ENCODE peak calls at places on chromosome 2, in four cellular contexts. One of them, this sample, is unnamed.

GRCh38 chr2:238082151-238082550 is 18.0 kb upstream of the ESPNL start:
- DNase-seq in dermis microvascular lymphatic vessel endothelial cell: no peak
- DNase-seq in NCI-H345: no peak
- DNase-seq in HTR-8/SVneo: no peak
- DNase-seq in this sample: no peak

GRCh38 chr2:26251893-26252292 is 7.2 kb downstream of the HADHB start:
- DNase-seq in dermis microvascular lymphatic vessel endothelial cell: peak
- DNase-seq in NCI-H345: peak
- DNase-seq in HTR-8/SVneo: no peak
- DNase-seq in this sample: no peak

GRCh38 chr2:9287400-9288059 is 80.9 kb downstream of the ASAP2 start:
- DNase-seq in dermis microvascular lymphatic vessel endothelial cell: peak
- DNase-seq in NCI-H345: no peak
- DNase-seq in HTR-8/SVneo: peak
- DNase-seq in this sample: no peak

GRCh38 chr2:69059731-69060290 is 46.8 kb downstream of the ANTXR1 start:
- DNase-seq in dermis microvascular lymphatic vessel endothelial cell: no peak
- DNase-seq in NCI-H345: no peak
- DNase-seq in HTR-8/SVneo: no peak
- DNase-seq in this sample: no peak

GRCh38 chr2:197784956-197785941 is at the start of gene BOLL:
- DNase-seq in dermis microvascular lymphatic vessel endothelial cell: no peak
- DNase-seq in NCI-H345: no peak
- DNase-seq in HTR-8/SVneo: no peak
- DNase-seq in this sample: no peak

GRCh38 chr2:241545523-241546473 is 12.7 kb upstream of the BOK start:
- DNase-seq in dermis microvascular lymphatic vessel endothelial cell: no peak
- DNase-seq in NCI-H345: no peak
- DNase-seq in HTR-8/SVneo: no peak
- DNase-seq in this sample: no peak

GRCh38 chr2:208359632-208359986 is 47.0 kb upstream of the PTH2R start:
- DNase-seq in dermis microvascular lymphatic vessel endothelial cell: no peak
- DNase-seq in NCI-H345: no peak
- DNase-seq in HTR-8/SVneo: no peak
- DNase-seq in this sample: no peak

GRCh38 chr2:6978991-6979390 is 61.8 kb downstream of the RNF144A start:
- DNase-seq in dermis microvascular lymphatic vessel endothelial cell: no peak
- DNase-seq in NCI-H345: no peak
- DNase-seq in HTR-8/SVneo: no peak
- DNase-seq in this sample: no peak

GRCh38 chr2:46893231-46893943 is 22.2 kb downstream of the MCFD2 start:
- DNase-seq in dermis microvascular lymphatic vessel endothelial cell: no peak
- DNase-seq in NCI-H345: no peak
- DNase-seq in HTR-8/SVneo: no peak
- DNase-seq in this sample: no peak

GRCh38 chr2:15625344-15626036 is 33.8 kb downstream of the DDX1 start:
- DNase-seq in dermis microvascular lymphatic vessel endothelial cell: no peak
- DNase-seq in NCI-H345: no peak
- DNase-seq in HTR-8/SVneo: no peak
- DNase-seq in this sample: no peak

GRCh38 chr2:104866883-104867350 is 13.0 kb downstream of the POU3F3 start:
- DNase-seq in dermis microvascular lymphatic vessel endothelial cell: no peak
- DNase-seq in NCI-H345: no peak
- DNase-seq in HTR-8/SVneo: no peak
- DNase-seq in this sample: no peak

GRCh38 chr2:37271376-37272067 is 40.1 kb downstream of the NDUFAF7 start:
- DNase-seq in dermis microvascular lymphatic vessel endothelial cell: no peak
- DNase-seq in NCI-H345: no peak
- DNase-seq in HTR-8/SVneo: no peak
- DNase-seq in this sample: no peak

GRCh38 chr2:121335294-121336290 is 50.6 kb upstream of the TFCP2L1 start:
- DNase-seq in dermis microvascular lymphatic vessel endothelial cell: peak
- DNase-seq in NCI-H345: peak
- DNase-seq in HTR-8/SVneo: no peak
- DNase-seq in this sample: no peak

GRCh38 chr2:96685592-96686459 is 43.3 kb downstream of the FER1L5 start:
- DNase-seq in dermis microvascular lymphatic vessel endothelial cell: no peak
- DNase-seq in NCI-H345: peak
- DNase-seq in HTR-8/SVneo: no peak
- DNase-seq in this sample: no peak

GRCh38 chr2:81747481-81748070 is 1443.0 kb upstream of the LRRTM1 start:
- DNase-seq in dermis microvascular lymphatic vessel endothelial cell: no peak
- DNase-seq in NCI-H345: no peak
- DNase-seq in HTR-8/SVneo: no peak
- DNase-seq in this sample: no peak

GRCh38 chr2:132774189-132774588 is 104.2 kb upstream of the LYPD1 start:
- DNase-seq in dermis microvascular lymphatic vessel endothelial cell: no peak
- DNase-seq in NCI-H345: no peak
- DNase-seq in HTR-8/SVneo: no peak
- DNase-seq in this sample: no peak

GRCh38 chr2:111227716-111228141 is 107.0 kb downstream of the BCL2L11 start:
- DNase-seq in dermis microvascular lymphatic vessel endothelial cell: no peak
- DNase-seq in NCI-H345: no peak
- DNase-seq in HTR-8/SVneo: peak
- DNase-seq in this sample: no peak

GRCh38 chr2:191516260-191516659 is 161.7 kb upstream of the NABP1 start:
- DNase-seq in dermis microvascular lymphatic vessel endothelial cell: no peak
- DNase-seq in NCI-H345: no peak
- DNase-seq in HTR-8/SVneo: no peak
- DNase-seq in this sample: no peak

GRCh38 chr2:32135409-32135808 is 30.3 kb upstream of the SLC30A6 start:
- DNase-seq in dermis microvascular lymphatic vessel endothelial cell: peak
- DNase-seq in NCI-H345: no peak
- DNase-seq in HTR-8/SVneo: peak
- DNase-seq in this sample: no peak

GRCh38 chr2:161112885-161113284 is 47.3 kb upstream of the TANK start:
- DNase-seq in dermis microvascular lymphatic vessel endothelial cell: no peak
- DNase-seq in NCI-H345: no peak
- DNase-seq in HTR-8/SVneo: no peak
- DNase-seq in this sample: peak

GRCh38 chr2:205543937-205544702 is 138.2 kb upstream of the NRP2 start:
- DNase-seq in dermis microvascular lymphatic vessel endothelial cell: peak
- DNase-seq in NCI-H345: no peak
- DNase-seq in HTR-8/SVneo: no peak
- DNase-seq in this sample: no peak

GRCh38 chr2:86193901-86194567 is 1.2 kb downstream of the IMMT start:
- DNase-seq in dermis microvascular lymphatic vessel endothelial cell: no peak
- DNase-seq in NCI-H345: no peak
- DNase-seq in HTR-8/SVneo: no peak
- DNase-seq in this sample: no peak

GRCh38 chr2:113114224-113114945 is 13.0 kb upstream of the IL1RN start:
- DNase-seq in dermis microvascular lymphatic vessel endothelial cell: no peak
- DNase-seq in NCI-H345: no peak
- DNase-seq in HTR-8/SVneo: no peak
- DNase-seq in this sample: no peak

GRCh38 chr2:46153996-46154753 is 143.0 kb upstream of the EPAS1 start:
- DNase-seq in dermis microvascular lymphatic vessel endothelial cell: no peak
- DNase-seq in NCI-H345: no peak
- DNase-seq in HTR-8/SVneo: no peak
- DNase-seq in this sample: no peak

GRCh38 chr2:25251461-25252273 is 83.3 kb upstream of the POMC start:
- DNase-seq in dermis microvascular lymphatic vessel endothelial cell: peak
- DNase-seq in NCI-H345: peak
- DNase-seq in HTR-8/SVneo: peak
- DNase-seq in this sample: peak

GRCh38 chr2:132547089-132547687 is 122.8 kb downstream of the LYPD1 start:
- DNase-seq in dermis microvascular lymphatic vessel endothelial cell: peak
- DNase-seq in NCI-H345: peak
- DNase-seq in HTR-8/SVneo: peak
- DNase-seq in this sample: peak

GRCh38 chr2:224938670-224939309 is 103.5 kb downstream of the DOCK10 start:
- DNase-seq in dermis microvascular lymphatic vessel endothelial cell: peak
- DNase-seq in NCI-H345: peak
- DNase-seq in HTR-8/SVneo: no peak
- DNase-seq in this sample: no peak

GRCh38 chr2:126831234-126832005 is 67.3 kb upstream of the TEX51 start:
- DNase-seq in dermis microvascular lymphatic vessel endothelial cell: peak
- DNase-seq in NCI-H345: no peak
- DNase-seq in HTR-8/SVneo: no peak
- DNase-seq in this sample: no peak

GRCh38 chr2:173692068-173692467 is 273.1 kb downstream of the SP3 start:
- DNase-seq in dermis microvascular lymphatic vessel endothelial cell: no peak
- DNase-seq in NCI-H345: no peak
- DNase-seq in HTR-8/SVneo: no peak
- DNase-seq in this sample: no peak

GRCh38 chr2:10883880-10884529 is 27.7 kb upstream of the KCNF1 start:
- DNase-seq in dermis microvascular lymphatic vessel endothelial cell: no peak
- DNase-seq in NCI-H345: peak
- DNase-seq in HTR-8/SVneo: no peak
- DNase-seq in this sample: no peak

GRCh38 chr2:137117385-137117784 is 352.0 kb downstream of the THSD7B start:
- DNase-seq in dermis microvascular lymphatic vessel endothelial cell: no peak
- DNase-seq in NCI-H345: no peak
- DNase-seq in HTR-8/SVneo: peak
- DNase-seq in this sample: no peak

GRCh38 chr2:48059975-48060374 is 153.7 kb upstream of the FBXO11 start:
- DNase-seq in dermis microvascular lymphatic vessel endothelial cell: no peak
- DNase-seq in NCI-H345: no peak
- DNase-seq in HTR-8/SVneo: no peak
- DNase-seq in this sample: no peak

GRCh38 chr2:151979694-151980093 is 119.2 kb downstream of the CACNB4 start:
- DNase-seq in dermis microvascular lymphatic vessel endothelial cell: no peak
- DNase-seq in NCI-H345: no peak
- DNase-seq in HTR-8/SVneo: no peak
- DNase-seq in this sample: no peak

GRCh38 chr2:221330436-221330835 is 241.7 kb downstream of the EPHA4 start:
- DNase-seq in dermis microvascular lymphatic vessel endothelial cell: no peak
- DNase-seq in NCI-H345: no peak
- DNase-seq in HTR-8/SVneo: no peak
- DNase-seq in this sample: no peak

GRCh38 chr2:173109253-173110188 is 33.9 kb downstream of the MAP3K20 start:
- DNase-seq in dermis microvascular lymphatic vessel endothelial cell: no peak
- DNase-seq in NCI-H345: no peak
- DNase-seq in HTR-8/SVneo: peak
- DNase-seq in this sample: no peak

GRCh38 chr2:218026244-218026643 is 23.4 kb upstream of the TNS1 start:
- DNase-seq in dermis microvascular lymphatic vessel endothelial cell: no peak
- DNase-seq in NCI-H345: no peak
- DNase-seq in HTR-8/SVneo: no peak
- DNase-seq in this sample: no peak

GRCh38 chr2:23131066-23131575 is 253.9 kb upstream of the KLHL29 start:
- DNase-seq in dermis microvascular lymphatic vessel endothelial cell: no peak
- DNase-seq in NCI-H345: no peak
- DNase-seq in HTR-8/SVneo: no peak
- DNase-seq in this sample: no peak

GRCh38 chr2:72994991-72995380 is 76.5 kb downstream of the SFXN5 start:
- DNase-seq in dermis microvascular lymphatic vessel endothelial cell: no peak
- DNase-seq in NCI-H345: no peak
- DNase-seq in HTR-8/SVneo: no peak
- DNase-seq in this sample: no peak

This sample was measured in NCI-H526.